ENCODE peak calls at places on chromosome 22, in ten cellular contexts. D is fibroblast of lung, R is AG10803, B is mesendoderm, V is brain microvascular endothelial cell, Z is Peyer's patch, U is left ventricle myocardium inferior, Q is bronchial epithelial cell, L is thoracic aorta, J is pancreas. X is an unnamed sample.

GRCh38 chr22:32578752-32579151 is 104.1 kb downstream of the FBXO7 start:
- DNase-seq in D (no peak), R (no peak), B (no peak), V (no peak), Z (no peak), U (no peak), Q (no peak), L (no peak), J (no peak), X (no peak)

GRCh38 chr22:29396126-29396525 is 7.8 kb upstream of the AP1B1 start:
- DNase-seq in D (no peak), R (no peak), B (no peak), V (no peak), Z (no peak), U (no peak), Q (no peak), L (no peak), J (peak), X (no peak)

GRCh38 chr22:17754233-17754925 is 19.9 kb downstream of the BID start:
- DNase-seq in D (no peak), R (no peak), B (peak), V (no peak), Z (no peak), U (no peak), Q (no peak), L (no peak), J (no peak), X (peak)

GRCh38 chr22:46653596-46653995 is 33.4 kb downstream of the GRAMD4 start:
- DNase-seq in D (no peak), R (no peak), B (no peak), V (no peak), Z (peak), U (no peak), Q (no peak), L (no peak), J (no peak), X (no peak)

GRCh38 chr22:23012081-23012622 is 58.2 kb upstream of the GNAZ start:
- DNase-seq in D (no peak), R (no peak), B (no peak), V (no peak), Z (no peak), U (no peak), Q (no peak), L (no peak), J (no peak), X (no peak)

GRCh38 chr22:32996702-32997101 is 61.5 kb downstream of the SYN3 start:
- DNase-seq in D (peak), R (peak), B (no peak), V (no peak), Z (peak), U (peak), Q (peak), L (peak), J (no peak), X (no peak)

GRCh38 chr22:43014062-43014875 is 680 bp downstream of the PACSIN2 start:
- DNase-seq in D (peak), R (no peak), B (peak), V (no peak), Z (peak), U (peak), Q (no peak), L (no peak), J (peak), X (peak)

GRCh38 chr22:21447694-21448402 is 19.3 kb upstream of the TMEM191C start:
- DNase-seq in D (no peak), R (no peak), B (peak), V (no peak), Z (peak), U (no peak), Q (no peak), L (no peak), J (peak), X (peak)

GRCh38 chr22:29251981-29252978 is 15.5 kb downstream of the RHBDD3 start:
- DNase-seq in D (no peak), R (no peak), B (no peak), V (no peak), Z (no peak), U (no peak), Q (no peak), L (no peak), J (no peak), X (no peak)

GRCh38 chr22:39401301-39401631 is 1.7 kb downstream of the TAB1 start:
- DNase-seq in D (no peak), R (no peak), B (no peak), V (no peak), Z (no peak), U (no peak), Q (no peak), L (no peak), J (no peak), X (no peak)

GRCh38 chr22:37196539-37197450 is 8.7 kb upstream of the C1QTNF6 start:
- DNase-seq in D (peak), R (peak), B (peak), V (no peak), Z (peak), U (peak), Q (peak), L (no peak), J (peak), X (peak)

GRCh38 chr22:20526628-20527355 is 19.4 kb downstream of the MED15 start:
- DNase-seq in D (peak), R (peak), B (no peak), V (peak), Z (no peak), U (no peak), Q (peak), L (no peak), J (no peak), X (no peak)

GRCh38 chr22:17949926-17950473 is 74.4 kb downstream of the MICAL3 start:
- DNase-seq in D (no peak), R (no peak), B (no peak), V (no peak), Z (no peak), U (no peak), Q (no peak), L (no peak), J (no peak), X (no peak)

GRCh38 chr22:50242406-50242949 is 2.3 kb downstream of the TUBGCP6 start:
- DNase-seq in D (no peak), R (no peak), B (no peak), V (no peak), Z (no peak), U (no peak), Q (no peak), L (no peak), J (no peak), X (no peak)
- H3K4me3 ChIP-seq in D (peak), R (peak), B (no peak), V (peak), Z (peak), U (peak), Q (peak), L (peak), J (peak), X (no peak)

GRCh38 chr22:40401981-40402406 is 31.6 kb downstream of the SGSM3 start:
- DNase-seq in D (no peak), R (no peak), B (no peak), V (no peak), Z (no peak), U (no peak), Q (no peak), L (no peak), J (no peak), X (no peak)
- H3K4me3 ChIP-seq in D (no peak), R (no peak), B (no peak), V (no peak), Z (no peak), U (no peak), Q (no peak), L (no peak), J (no peak), X (no peak)

GRCh38 chr22:45308624-45309421 is 911 bp upstream of the FAM118A start:
- DNase-seq in D (no peak), R (no peak), B (peak), V (no peak), Z (peak), U (no peak), Q (no peak), L (no peak), J (peak), X (peak)
- H3K4me3 ChIP-seq in D (peak), R (peak), B (no peak), V (peak), Z (peak), U (peak), Q (peak), L (peak), J (peak), X (peak)

GRCh38 chr22:45285431-45286058 is 796 bp downstream of the UPK3A start:
- DNase-seq in D (no peak), R (no peak), B (peak), V (no peak), Z (no peak), U (no peak), Q (no peak), L (no peak), J (no peak), X (peak)

GRCh38 chr22:45280995-45281394 is 3.8 kb upstream of the UPK3A start:
- DNase-seq in D (no peak), R (no peak), B (no peak), V (no peak), Z (no peak), U (no peak), Q (no peak), L (no peak), J (no peak), X (no peak)

GRCh38 chr22:45280583-45280972 is 4.2 kb upstream of the UPK3A start:
- DNase-seq in D (no peak), R (no peak), B (no peak), V (no peak), Z (no peak), U (no peak), Q (no peak), L (no peak), J (no peak), X (no peak)

GRCh38 chr22:45286854-45287551 is 2.3 kb downstream of the UPK3A start:
- DNase-seq in D (no peak), R (no peak), B (no peak), V (no peak), Z (no peak), U (no peak), Q (no peak), L (no peak), J (no peak), X (no peak)

GRCh38 chr22:45284705-45285305 is at the start of gene UPK3A:
- DNase-seq in D (no peak), R (no peak), B (peak), V (no peak), Z (peak), U (peak), Q (no peak), L (no peak), J (peak), X (peak)
- H3K4me3 ChIP-seq in D (peak), R (no peak), B (no peak), V (peak), Z (peak), U (peak), Q (no peak), L (peak), J (peak), X (peak)

GRCh38 chr22:27732391-27732790 is 69.2 kb downstream of the MN1 start:
- DNase-seq in D (no peak), R (no peak), B (no peak), V (no peak), Z (no peak), U (no peak), Q (no peak), L (no peak), J (no peak), X (no peak)

GRCh38 chr22:27734066-27734465 is 67.5 kb downstream of the MN1 start:
- DNase-seq in D (no peak), R (no peak), B (no peak), V (no peak), Z (no peak), U (no peak), Q (no peak), L (no peak), J (no peak), X (no peak)

GRCh38 chr22:27730649-27731433 is 70.7 kb downstream of the MN1 start:
- DNase-seq in D (no peak), R (no peak), B (peak), V (no peak), Z (no peak), U (no peak), Q (no peak), L (no peak), J (no peak), X (peak)

GRCh38 chr22:27731621-27732020 is 69.9 kb downstream of the MN1 start:
- DNase-seq in D (no peak), R (no peak), B (no peak), V (no peak), Z (no peak), U (no peak), Q (no peak), L (no peak), J (no peak), X (no peak)

DNA sequence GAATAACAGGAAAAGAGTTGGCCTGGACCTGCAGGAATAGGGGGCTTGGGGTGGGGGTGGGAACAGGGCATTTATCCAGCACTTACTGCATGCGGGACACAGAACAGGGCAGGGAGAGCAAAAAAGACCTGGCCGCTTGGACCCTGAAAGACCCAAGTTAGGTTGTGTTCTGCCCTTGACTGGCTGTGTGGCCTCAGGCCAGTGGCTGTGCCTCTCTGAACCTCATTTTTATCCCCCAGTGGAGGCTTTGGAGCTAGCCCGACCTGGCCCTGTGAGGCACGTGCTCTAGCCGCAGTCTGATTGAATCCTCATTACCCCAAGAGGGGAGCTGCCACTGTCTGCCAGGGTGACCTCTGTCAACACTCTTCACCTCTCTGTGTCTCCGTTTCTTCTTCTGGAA is 68.7 kb downstream of the MN1 start:
- DNase-seq in D (no peak), R (no peak), B (no peak), V (no peak), Z (no peak), U (no peak), Q (no peak), L (no peak), J (no peak), X (no peak)
- H3K4me3 ChIP-seq in D (no peak), R (no peak), B (no peak), V (no peak), Z (no peak), U (no peak), Q (no peak), L (no peak), J (no peak), X (no peak)

DNA sequence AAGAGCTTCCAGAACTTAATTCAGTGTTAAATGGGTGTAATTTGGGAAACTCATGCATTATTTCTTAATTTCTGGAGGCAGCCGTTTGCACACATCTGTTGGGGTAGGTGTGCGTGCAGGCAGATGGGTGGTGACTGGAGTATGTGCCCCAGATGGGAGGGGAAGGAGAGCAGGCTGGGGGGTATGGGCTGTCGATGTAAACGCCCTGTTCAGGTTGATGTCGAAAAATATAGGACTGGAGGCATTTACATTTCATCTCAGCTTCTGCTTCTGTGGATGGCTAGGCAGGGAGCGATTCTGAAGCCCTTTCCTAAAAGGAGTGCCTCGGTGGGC is 13.8 kb upstream of the SHISAL1 start:
- DNase-seq in D (no peak), R (peak), B (no peak), V (no peak), Z (no peak), U (no peak), Q (no peak), L (no peak), J (no peak), X (no peak)
- H3K4me3 ChIP-seq in D (peak), R (peak), B (no peak), V (peak), Z (no peak), U (peak), Q (no peak), L (peak), J (peak), X (no peak)

GRCh38 chr22:49953027-49953679 is 7.4 kb upstream of the PIM3 start:
- DNase-seq in D (no peak), R (no peak), B (no peak), V (no peak), Z (no peak), U (no peak), Q (no peak), L (no peak), J (peak), X (no peak)
- H3K4me3 ChIP-seq in D (no peak), R (no peak), B (no peak), V (no peak), Z (no peak), U (no peak), Q (no peak), L (no peak), J (no peak), X (no peak)

DNA sequence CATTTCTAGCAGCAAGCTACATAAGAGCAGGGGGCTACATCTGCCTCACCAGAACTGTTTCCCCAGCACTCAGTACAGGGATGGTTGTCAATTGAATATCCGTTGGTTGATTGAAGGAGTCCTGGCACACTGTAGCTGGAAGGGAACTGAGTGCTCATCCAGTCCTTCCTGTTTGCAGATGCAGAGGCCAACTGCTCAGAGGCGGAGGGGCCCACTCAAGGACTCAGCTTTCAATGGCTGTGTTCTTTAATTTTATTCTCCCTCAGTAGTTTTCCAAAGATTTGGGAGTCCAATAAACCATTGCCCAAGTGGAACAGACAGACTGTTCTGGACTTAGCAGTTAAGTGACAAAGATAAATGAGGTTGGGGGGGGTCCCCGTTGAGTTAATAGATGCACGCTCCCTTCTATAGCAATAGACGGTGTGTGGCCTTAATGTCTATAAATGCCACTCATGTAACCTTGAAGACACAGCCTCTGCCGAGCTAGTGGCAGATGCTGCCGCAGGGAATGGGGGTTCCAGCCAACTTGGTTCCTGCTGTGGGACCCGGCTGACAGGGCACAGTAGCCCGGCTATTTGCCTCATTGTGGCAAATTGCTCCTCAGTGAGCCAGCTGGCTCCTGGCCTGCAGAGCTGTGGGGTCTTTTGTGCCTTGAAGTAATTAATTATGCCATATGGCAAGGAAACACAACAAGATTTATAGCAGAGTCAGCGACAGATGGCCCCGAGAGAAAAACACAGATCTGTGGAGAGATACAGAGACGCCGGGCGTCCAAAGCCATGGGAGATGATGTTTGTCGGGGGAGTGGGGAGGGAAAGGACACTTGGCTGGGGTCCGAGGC is 71.3 kb upstream of the GRK3 start:
- DNase-seq in D (no peak), R (no peak), B (no peak), V (no peak), Z (no peak), U (no peak), Q (no peak), L (no peak), J (no peak), X (no peak)
- H3K4me3 ChIP-seq in D (no peak), R (no peak), B (no peak), V (no peak), Z (no peak), U (no peak), Q (no peak), L (no peak), J (no peak), X (no peak)

GRCh38 chr22:35961480-35961902 is 67.1 kb downstream of the RBFOX2 start:
- DNase-seq in D (peak), R (peak), B (peak), V (peak), Z (no peak), U (peak), Q (peak), L (peak), J (peak), X (peak)
- H3K4me3 ChIP-seq in D (peak), R (peak), B (no peak), V (peak), Z (no peak), U (peak), Q (no peak), L (peak), J (no peak), X (no peak)